ENCODE peak calls at places on chromosome 6, in five cellular contexts. S is H9, J is left ventricle myocardium inferior, Z is hepatocyte, R is RWPE1. A is an unnamed sample.
A peak's percentile ranks its signal among the peaks of the same experiment; 100 is the strongest.

GRCh38 chr6:26207248-26207801 is 120.1 kb downstream of the HFE start:
- DNase-seq in S (no peak), J (no peak), Z (no peak), R (no peak), A (no peak)

GRCh38 chr6:40961831-40962230 is 77.2 kb downstream of the UNC5CL start:
- DNase-seq in S (no peak), J (no peak), Z (no peak), R (no peak), A (no peak)

GRCh38 chr6:31272431-31272830 is 539 bp upstream of the HLA-C start:
- DNase-seq in S (no peak), J (no peak), Z (peak; percentile 19), R (peak; percentile 2), A (no peak)

GRCh38 chr6:84428300-84428907 is 201.0 kb upstream of the CEP162 start:
- DNase-seq in S (peak; percentile 45), J (peak; percentile 49), Z (peak; percentile 76), R (peak; percentile 43), A (no peak)

GRCh38 chr6:132218063-132218696 is 183.1 kb downstream of the MOXD1 start:
- DNase-seq in S (no peak), J (no peak), Z (peak; percentile 46), R (peak; percentile 10), A (no peak)

GRCh38 chr6:136738178-136739057 is 53.9 kb downstream of the MAP3K5 start:
- DNase-seq in S (no peak), J (no peak), Z (no peak), R (no peak), A (no peak)

GRCh38 chr6:15026832-15027231 is 219.0 kb upstream of the JARID2 start:
- DNase-seq in S (no peak), J (no peak), Z (peak; percentile 62), R (no peak), A (no peak)

GRCh38 chr6:84408028-84408427 is 180.6 kb upstream of the CEP162 start:
- DNase-seq in S (no peak), J (no peak), Z (no peak), R (no peak), A (no peak)

GRCh38 chr6:85404497-85405174 is 45.2 kb upstream of the NT5E start:
- DNase-seq in S (no peak), J (no peak), Z (peak; percentile 43), R (peak; percentile 91), A (peak; percentile 45)

GRCh38 chr6:11224252-11224965 is 8.1 kb downstream of the NEDD9 start:
- DNase-seq in S (no peak), J (no peak), Z (no peak), R (no peak), A (no peak)

GRCh38 chr6:46932941-46933340 is 11.2 kb upstream of the ADGRF5 start:
- DNase-seq in S (no peak), J (no peak), Z (no peak), R (no peak), A (no peak)

GRCh38 chr6:20433321-20433720 is 31.6 kb downstream of the E2F3 start:
- DNase-seq in S (no peak), J (no peak), Z (no peak), R (no peak), A (no peak)
- H3K27ac ChIP-seq in S (no peak overlapping the region), J (no peak overlapping the region), Z (no peak overlapping the region), R (no peak overlapping the region), A (no peak overlapping the region)

GRCh38 chr6:103854059-103854458 is 1005.7 kb downstream of the HACE1 start:
- DNase-seq in S (no peak), J (no peak), Z (no peak), R (no peak), A (no peak)
- TF ChIP-seq CTCF in S (peak; percentile 40), J (no peak), Z (no peak), R (no peak), A (no peak)

GRCh38 chr6:169454204-169454871 is 200.7 kb upstream of the THBS2 start:
- DNase-seq in S (no peak), J (no peak), Z (peak; percentile 63), R (no peak), A (no peak)

GRCh38 chr6:169452117-169452868 is 198.6 kb upstream of the THBS2 start:
- DNase-seq in S (no peak), J (peak; percentile 65), Z (no peak), R (no peak), A (no peak)

GRCh38 chr6:169451065-169451840 is 197.6 kb upstream of the THBS2 start:
- DNase-seq in S (no peak), J (no peak), Z (no peak), R (no peak), A (no peak)

GRCh38 chr6:169453221-169453620 is 199.6 kb upstream of the THBS2 start:
- DNase-seq in S (no peak), J (no peak), Z (no peak), R (no peak), A (no peak)

DNA sequence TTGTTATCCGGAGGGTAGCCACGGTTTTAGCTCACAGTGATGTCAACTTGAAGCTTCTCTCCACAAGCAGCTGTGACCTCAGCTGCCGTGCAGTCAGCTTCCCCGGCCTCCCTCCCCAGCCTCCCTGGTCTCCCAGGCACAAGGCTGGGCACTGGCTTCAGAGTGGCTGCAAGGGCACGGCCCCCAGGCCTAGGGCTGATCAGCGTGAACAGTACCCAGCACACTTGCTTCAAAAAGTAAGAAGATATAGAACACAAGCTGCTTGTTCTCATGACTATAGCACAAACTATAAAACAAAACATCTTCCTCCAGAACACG is 199.2 kb upstream of the THBS2 start:
- DNase-seq in S (no peak), J (no peak), Z (no peak), R (no peak), A (no peak)
- H3K27ac ChIP-seq in S (no peak overlapping the region), J (peak overlapping the region; percentile 83), Z (peak overlapping the region; percentile 36), R (no peak overlapping the region), A (no peak overlapping the region)

DNA sequence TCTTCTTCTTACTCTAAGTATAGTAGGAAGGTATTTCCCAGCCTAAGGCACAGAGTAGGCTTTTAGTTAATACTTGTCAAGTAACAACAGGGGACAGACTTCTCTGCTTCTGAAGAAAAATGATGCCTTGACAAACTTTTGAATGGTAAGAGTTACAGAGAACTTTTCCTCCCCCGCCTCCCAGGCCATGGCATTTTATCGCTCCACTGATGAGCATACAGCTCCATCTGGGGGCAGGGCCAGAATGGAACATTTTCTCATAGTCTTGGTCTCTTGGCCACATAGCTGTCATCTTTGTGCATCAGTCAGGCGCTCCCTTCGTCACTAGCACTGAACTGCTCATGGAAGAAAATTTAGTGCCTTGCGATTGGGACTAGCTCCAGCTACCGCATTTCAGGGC is 1066.8 kb upstream of the CITED2 start:
- DNase-seq in S (peak; percentile 49), J (peak; percentile 46), Z (peak; percentile 76), R (peak; percentile 7), A (peak; percentile 30)
- TF ChIP-seq CTCF in S (peak; percentile 67), J (peak; percentile 72), Z (peak; percentile 56), R (no peak), A (no peak)

DNA sequence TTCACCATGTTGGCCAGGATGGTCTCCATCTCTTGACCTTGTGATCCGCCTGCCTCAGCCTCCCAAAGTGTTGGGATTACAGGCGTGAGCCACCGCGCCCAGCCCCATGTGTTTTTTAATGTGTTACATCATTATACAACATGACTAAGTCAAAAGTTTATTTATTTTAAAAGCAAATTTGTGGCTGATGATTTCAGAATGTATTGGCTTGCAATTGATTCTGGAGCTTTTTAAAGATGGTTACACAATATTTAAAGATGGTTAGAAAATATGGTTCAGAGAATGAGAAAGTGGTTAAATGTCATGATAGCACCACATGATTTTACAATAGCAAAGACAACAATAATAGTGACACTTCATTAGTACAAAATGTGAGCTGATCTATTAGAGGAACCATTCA is 80.5 kb downstream of the SASH1 start:
- DNase-seq in S (no peak), J (no peak), Z (no peak), R (no peak), A (no peak)
- H3K27ac ChIP-seq in S (no peak overlapping the region), J (peak overlapping the region; percentile 33), Z (no peak overlapping the region), R (no peak overlapping the region), A (no peak overlapping the region)

GRCh38 chr6:6723792-6724318 is 135.3 kb downstream of the LY86 start:
- DNase-seq in S (no peak), J (no peak), Z (peak; percentile 45), R (no peak), A (no peak)

GRCh38 chr6:6723316-6723715 is 134.8 kb downstream of the LY86 start:
- DNase-seq in S (no peak), J (no peak), Z (no peak), R (no peak), A (no peak)

GRCh38 chr6:6725120-6725833 is 136.8 kb downstream of the LY86 start:
- DNase-seq in S (peak; percentile 75), J (no peak), Z (no peak), R (no peak), A (no peak)

GRCh38 chr6:6725834-6726194 is 137.3 kb downstream of the LY86 start:
- DNase-seq in S (no peak), J (no peak), Z (no peak), R (no peak), A (no peak)

GRCh38 chr6:6724319-6725119 is 136.0 kb downstream of the LY86 start:
- DNase-seq in S (peak; percentile 80), J (peak; percentile 73), Z (peak; percentile 84), R (peak; percentile 67), A (peak; percentile 76)
- TF ChIP-seq CTCF in S (peak; percentile 76), J (peak; percentile 81), Z (peak; percentile 90), R (peak; percentile 83), A (peak; percentile 52)

GRCh38 chr6:56400273-56400672 is 152.9 kb upstream of the COL21A1 start:
- DNase-seq in S (no peak), J (no peak), Z (no peak), R (no peak), A (no peak)
- H3K27ac ChIP-seq in S (no peak overlapping the region), J (no peak overlapping the region), Z (peak overlapping the region; percentile 67), R (no peak overlapping the region), A (no peak overlapping the region)

GRCh38 chr6:166999845-167000253 is 652 bp downstream of the CEP43 start:
- DNase-seq in S (no peak), J (no peak), Z (peak; percentile 64), R (no peak), A (no peak)

GRCh38 chr6:166998256-166999144 is 697 bp upstream of the CEP43 start:
- DNase-seq in S (peak; percentile 46), J (peak; percentile 26), Z (peak; percentile 39), R (peak; percentile 6), A (peak; percentile 81)

GRCh38 chr6:166997768-166998255 is 1.4 kb upstream of the CEP43 start:
- DNase-seq in S (peak; percentile 68), J (peak; percentile 47), Z (peak; percentile 84), R (peak; percentile 65), A (peak; percentile 84)

GRCh38 chr6:166999145-166999844 is at the start of gene CEP43:
- DNase-seq in S (peak; percentile 97), J (peak; percentile 94), Z (peak; percentile 98), R (peak; percentile 91), A (peak; percentile 95)

GRCh38 chr6:167000759-167001158 is 1.6 kb downstream of the CEP43 start:
- DNase-seq in S (no peak), J (no peak), Z (no peak), R (no peak), A (no peak)
- TF ChIP-seq CTCF in S (no peak), J (no peak), Z (no peak), R (no peak), A (no peak)